ENCODE peak calls at places on chromosomes 3 and 15, in five cellular contexts. One of them, this sample, is unnamed.

GRCh38 chr3:104596551-104596950 is 770.2 kb upstream of the ALCAM start:
- DNase-seq in BE2C: peak; percentile 21
- DNase-seq in sigmoid colon: no peak
- DNase-seq in testis: no peak
- DNase-seq in progenitor cell of endocrine pancreas: no peak
- DNase-seq in this sample: no peak

GRCh38 chr3:7309707-7310106 is 448.8 kb downstream of the GRM7 start:
- DNase-seq in BE2C: no peak
- DNase-seq in sigmoid colon: peak; percentile 74
- DNase-seq in testis: peak; percentile 51
- DNase-seq in progenitor cell of endocrine pancreas: no peak
- DNase-seq in this sample: no peak

GRCh38 chr3:71724584-71725278 is 471 bp downstream of the EIF4E3 start:
- DNase-seq in BE2C: peak; percentile 53
- DNase-seq in sigmoid colon: peak; percentile 73
- DNase-seq in testis: peak; percentile 37
- DNase-seq in progenitor cell of endocrine pancreas: peak; percentile 41
- DNase-seq in this sample: no peak

GRCh38 chr3:112035241-112035640 is 705 bp downstream of the TMPRSS7 start:
- DNase-seq in BE2C: no peak
- DNase-seq in sigmoid colon: no peak
- DNase-seq in testis: no peak
- DNase-seq in progenitor cell of endocrine pancreas: no peak
- DNase-seq in this sample: no peak

GRCh38 chr3:105862217-105862616 is 6.6 kb downstream of the CBLB start:
- DNase-seq in BE2C: no peak
- DNase-seq in sigmoid colon: no peak
- DNase-seq in testis: no peak
- DNase-seq in progenitor cell of endocrine pancreas: no peak
- DNase-seq in this sample: no peak

GRCh38 chr15:69558138-69558409 is 105.5 kb downstream of the RPLP1 start:
- DNase-seq in BE2C: no peak
- DNase-seq in sigmoid colon: no peak
- DNase-seq in testis: no peak
- DNase-seq in progenitor cell of endocrine pancreas: no peak
- DNase-seq in this sample: no peak

GRCh38 chr15:64249406-64249805 is 86.6 kb upstream of the PPIB start:
- DNase-seq in BE2C: no peak
- DNase-seq in sigmoid colon: no peak
- DNase-seq in testis: no peak
- DNase-seq in progenitor cell of endocrine pancreas: no peak
- DNase-seq in this sample: no peak

GRCh38 chr3:139297588-139298311 is 46.1 kb upstream of the MRPS22 start:
- DNase-seq in BE2C: no peak
- DNase-seq in sigmoid colon: no peak
- DNase-seq in testis: no peak
- DNase-seq in progenitor cell of endocrine pancreas: no peak
- DNase-seq in this sample: peak; percentile 10

GRCh38 chr15:101810451-101810850 is 1.6 kb upstream of the OR4F15 start:
- DNase-seq in BE2C: no peak
- DNase-seq in sigmoid colon: no peak
- DNase-seq in testis: no peak
- DNase-seq in progenitor cell of endocrine pancreas: no peak
- DNase-seq in this sample: no peak

GRCh38 chr15:49370782-49371181 is 52.3 kb upstream of the FGF7 start:
- DNase-seq in BE2C: no peak
- DNase-seq in sigmoid colon: no peak
- DNase-seq in testis: no peak
- DNase-seq in progenitor cell of endocrine pancreas: no peak
- DNase-seq in this sample: no peak

GRCh38 chr3:13022348-13023250 is 50.6 kb downstream of the IQSEC1 start:
- DNase-seq in BE2C: peak; percentile 93
- DNase-seq in sigmoid colon: peak; percentile 89
- DNase-seq in testis: peak; percentile 53
- DNase-seq in progenitor cell of endocrine pancreas: no peak
- DNase-seq in this sample: peak; percentile 93

GRCh38 chr3:12896206-12896697 is 54.9 kb upstream of the RPL32 start:
- DNase-seq in BE2C: no peak
- DNase-seq in sigmoid colon: no peak
- DNase-seq in testis: no peak
- DNase-seq in progenitor cell of endocrine pancreas: no peak
- DNase-seq in this sample: peak; percentile 43

GRCh38 chr3:39398700-39399099 is 7.8 kb upstream of the RPSA start:
- DNase-seq in BE2C: no peak
- DNase-seq in sigmoid colon: peak; percentile 17
- DNase-seq in testis: no peak
- DNase-seq in progenitor cell of endocrine pancreas: no peak
- DNase-seq in this sample: no peak

GRCh38 chr15:64138542-64138941 is 13.0 kb upstream of the SNX22 start:
- DNase-seq in BE2C: no peak
- DNase-seq in sigmoid colon: peak; percentile 57
- DNase-seq in testis: peak; percentile 5
- DNase-seq in progenitor cell of endocrine pancreas: no peak
- DNase-seq in this sample: no peak

GRCh38 chr3:185764168-185764988 is 60.5 kb downstream of the IGF2BP2 start:
- DNase-seq in BE2C: no peak
- DNase-seq in sigmoid colon: no peak
- DNase-seq in testis: no peak
- DNase-seq in progenitor cell of endocrine pancreas: no peak
- DNase-seq in this sample: no peak

GRCh38 chr3:128313181-128313725 is 153.4 kb downstream of the DNAJB8 start:
- DNase-seq in BE2C: no peak
- DNase-seq in sigmoid colon: no peak
- DNase-seq in testis: no peak
- DNase-seq in progenitor cell of endocrine pancreas: no peak
- DNase-seq in this sample: no peak

GRCh38 chr15:38005949-38006800 is 71.7 kb downstream of the TMCO5A start:
- DNase-seq in BE2C: no peak
- DNase-seq in sigmoid colon: no peak
- DNase-seq in testis: peak; percentile 37
- DNase-seq in progenitor cell of endocrine pancreas: no peak
- DNase-seq in this sample: no peak

GRCh38 chr3:16350953-16351318 is 85.9 kb downstream of the OXNAD1 start:
- DNase-seq in BE2C: no peak
- DNase-seq in sigmoid colon: no peak
- DNase-seq in testis: no peak
- DNase-seq in progenitor cell of endocrine pancreas: no peak
- DNase-seq in this sample: no peak

GRCh38 chr15:63332367-63333078 is 49.1 kb downstream of the CA12 start:
- DNase-seq in BE2C: peak; percentile 48
- DNase-seq in sigmoid colon: no peak
- DNase-seq in testis: no peak
- DNase-seq in progenitor cell of endocrine pancreas: no peak
- DNase-seq in this sample: no peak

GRCh38 chr3:113783463-113783862 is 36.6 kb downstream of the ATP6V1A start:
- DNase-seq in BE2C: no peak
- DNase-seq in sigmoid colon: no peak
- DNase-seq in testis: no peak
- DNase-seq in progenitor cell of endocrine pancreas: no peak
- DNase-seq in this sample: no peak

GRCh38 chr3:88009066-88009465 is 49.7 kb downstream of the CGGBP1 start:
- DNase-seq in BE2C: no peak
- DNase-seq in sigmoid colon: no peak
- DNase-seq in testis: no peak
- DNase-seq in progenitor cell of endocrine pancreas: no peak
- DNase-seq in this sample: no peak

GRCh38 chr3:52084954-52085730 is 28.8 kb upstream of the DUSP7 start:
- DNase-seq in BE2C: no peak
- DNase-seq in sigmoid colon: no peak
- DNase-seq in testis: no peak
- DNase-seq in progenitor cell of endocrine pancreas: no peak
- DNase-seq in this sample: peak; percentile 82

GRCh38 chr3:32177702-32178198 is 60.7 kb upstream of the CMTM8 start:
- DNase-seq in BE2C: peak; percentile 62
- DNase-seq in sigmoid colon: no peak
- DNase-seq in testis: peak; percentile 85
- DNase-seq in progenitor cell of endocrine pancreas: peak; percentile 47
- DNase-seq in this sample: no peak

GRCh38 chr15:87167706-87168105 is 1088.0 kb downstream of the AGBL1 start:
- DNase-seq in BE2C: no peak
- DNase-seq in sigmoid colon: no peak
- DNase-seq in testis: no peak
- DNase-seq in progenitor cell of endocrine pancreas: no peak
- DNase-seq in this sample: no peak

GRCh38 chr3:175386630-175387029 is 527.5 kb downstream of the NAALADL2 start:
- DNase-seq in BE2C: peak; percentile 14
- DNase-seq in sigmoid colon: no peak
- DNase-seq in testis: peak; percentile 42
- DNase-seq in progenitor cell of endocrine pancreas: no peak
- DNase-seq in this sample: no peak

GRCh38 chr15:29437888-29438713 is 168.5 kb upstream of the NSMCE3 start:
- DNase-seq in BE2C: no peak
- DNase-seq in sigmoid colon: no peak
- DNase-seq in testis: no peak
- DNase-seq in progenitor cell of endocrine pancreas: no peak
- DNase-seq in this sample: no peak

GRCh38 chr3:138901579-138901978 is 45.4 kb downstream of the FOXL2 start:
- DNase-seq in BE2C: no peak
- DNase-seq in sigmoid colon: no peak
- DNase-seq in testis: no peak
- DNase-seq in progenitor cell of endocrine pancreas: no peak
- DNase-seq in this sample: no peak

GRCh38 chr3:46412786-46413298 is 5.8 kb downstream of the CCRL2 start:
- DNase-seq in BE2C: no peak
- DNase-seq in sigmoid colon: no peak
- DNase-seq in testis: no peak
- DNase-seq in progenitor cell of endocrine pancreas: no peak
- DNase-seq in this sample: no peak

GRCh38 chr3:32886296-32886695 is 65.1 kb upstream of the CCR4 start:
- DNase-seq in BE2C: no peak
- DNase-seq in sigmoid colon: no peak
- DNase-seq in testis: no peak
- DNase-seq in progenitor cell of endocrine pancreas: no peak
- DNase-seq in this sample: no peak

GRCh38 chr3:127002195-127003174 is 19.6 kb downstream of the PLXNA1 start:
- DNase-seq in BE2C: peak; percentile 81
- DNase-seq in sigmoid colon: peak; percentile 93
- DNase-seq in testis: peak; percentile 91
- DNase-seq in progenitor cell of endocrine pancreas: peak; percentile 47
- DNase-seq in this sample: no peak
- TF ChIP-seq CTCF in BE2C: peak; percentile 47
- TF ChIP-seq CTCF in sigmoid colon: peak; percentile 45
- TF ChIP-seq CTCF in testis: peak; percentile 13
- TF ChIP-seq CTCF in progenitor cell of endocrine pancreas: peak; percentile 53
- TF ChIP-seq CTCF in this sample: peak; percentile 88

DNA sequence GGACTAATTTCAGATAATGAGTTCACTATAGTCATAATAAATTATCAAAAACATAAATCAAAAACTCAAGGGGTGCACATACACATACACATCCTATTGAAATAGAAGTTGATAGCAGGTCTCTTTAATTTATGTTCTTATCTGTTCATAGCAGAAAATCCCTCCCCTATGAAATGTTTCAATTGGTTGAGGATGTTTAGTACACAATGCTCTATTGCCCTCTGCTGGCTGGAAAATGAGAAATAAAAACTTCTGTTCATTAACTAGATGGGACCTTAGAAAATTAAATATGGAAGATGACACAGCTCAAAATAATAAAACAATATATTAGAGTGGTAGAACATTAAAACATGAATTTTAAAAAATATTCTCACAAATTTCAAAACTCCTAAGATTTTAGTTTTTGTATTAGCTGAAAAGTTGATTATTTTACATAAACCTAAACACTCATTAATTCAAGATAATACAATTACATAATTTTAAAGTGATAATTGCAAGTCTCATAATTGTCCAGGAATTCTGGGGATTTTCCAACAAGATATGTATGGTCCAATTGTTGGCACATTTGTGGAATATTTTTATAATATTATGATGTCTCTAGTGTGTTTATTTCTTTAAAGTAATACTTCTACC is 735.0 kb downstream of the ROBO1 start:
- DNase-seq in BE2C: peak; percentile 33
- DNase-seq in sigmoid colon: no peak
- DNase-seq in testis: no peak
- DNase-seq in progenitor cell of endocrine pancreas: no peak
- DNase-seq in this sample: no peak
- TF ChIP-seq CTCF in BE2C: peak; percentile 66
- TF ChIP-seq CTCF in sigmoid colon: peak; percentile 65
- TF ChIP-seq CTCF in testis: peak; percentile 48
- TF ChIP-seq CTCF in progenitor cell of endocrine pancreas: peak; percentile 84
- TF ChIP-seq CTCF in this sample: peak; percentile 97

GRCh38 chr3:67090472-67090871 is 92.4 kb downstream of the KBTBD8 start:
- DNase-seq in BE2C: no peak
- DNase-seq in sigmoid colon: no peak
- DNase-seq in testis: no peak
- DNase-seq in progenitor cell of endocrine pancreas: no peak
- DNase-seq in this sample: no peak

GRCh38 chr3:67094769-67095168 is 96.7 kb downstream of the KBTBD8 start:
- DNase-seq in BE2C: peak; percentile 49
- DNase-seq in sigmoid colon: peak; percentile 63
- DNase-seq in testis: no peak
- DNase-seq in progenitor cell of endocrine pancreas: no peak
- DNase-seq in this sample: no peak

GRCh38 chr3:67093315-67093714 is 95.2 kb downstream of the KBTBD8 start:
- DNase-seq in BE2C: no peak
- DNase-seq in sigmoid colon: no peak
- DNase-seq in testis: no peak
- DNase-seq in progenitor cell of endocrine pancreas: no peak
- DNase-seq in this sample: no peak

GRCh38 chr3:67094167-67094566 is 96.1 kb downstream of the KBTBD8 start:
- DNase-seq in BE2C: no peak
- DNase-seq in sigmoid colon: peak; percentile 51
- DNase-seq in testis: no peak
- DNase-seq in progenitor cell of endocrine pancreas: no peak
- DNase-seq in this sample: no peak
- TF ChIP-seq CTCF in BE2C: no peak
- TF ChIP-seq CTCF in sigmoid colon: peak; percentile 15
- TF ChIP-seq CTCF in testis: no peak
- TF ChIP-seq CTCF in progenitor cell of endocrine pancreas: no peak
- TF ChIP-seq CTCF in this sample: no peak

GRCh38 chr15:75203017-75203907 is 1.6 kb downstream of the C15orf39 start:
- DNase-seq in BE2C: no peak
- DNase-seq in sigmoid colon: no peak
- DNase-seq in testis: no peak
- DNase-seq in progenitor cell of endocrine pancreas: no peak
- DNase-seq in this sample: no peak

GRCh38 chr15:75204340-75205063 is 2.8 kb downstream of the C15orf39 start:
- DNase-seq in BE2C: peak; percentile 95
- DNase-seq in sigmoid colon: peak; percentile 96
- DNase-seq in testis: peak; percentile 95
- DNase-seq in progenitor cell of endocrine pancreas: peak; percentile 82
- DNase-seq in this sample: no peak

GRCh38 chr15:75206006-75206405 is 4.3 kb downstream of the C15orf39 start:
- DNase-seq in BE2C: no peak
- DNase-seq in sigmoid colon: no peak
- DNase-seq in testis: no peak
- DNase-seq in progenitor cell of endocrine pancreas: no peak
- DNase-seq in this sample: no peak

GRCh38 chr15:75203908-75204263 is 2.2 kb downstream of the C15orf39 start:
- DNase-seq in BE2C: no peak
- DNase-seq in sigmoid colon: no peak
- DNase-seq in testis: no peak
- DNase-seq in progenitor cell of endocrine pancreas: no peak
- DNase-seq in this sample: no peak

DNA sequence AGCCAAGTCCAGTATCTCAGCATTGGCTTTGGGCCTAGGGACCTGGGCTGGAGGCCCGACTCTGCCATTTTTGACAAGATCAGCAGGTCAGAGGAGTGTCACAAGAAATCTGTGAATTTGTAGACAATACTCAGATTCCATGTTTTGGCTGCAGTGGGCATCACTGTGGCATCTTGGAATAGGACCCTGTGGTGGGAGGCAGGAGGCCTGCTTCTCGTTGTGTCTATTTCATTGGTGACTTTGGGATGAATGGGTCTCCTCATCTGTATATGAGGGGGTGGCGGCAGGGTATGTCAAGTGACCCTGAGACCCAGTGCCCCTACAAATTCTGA is 3.3 kb downstream of the C15orf39 start:
- DNase-seq in BE2C: no peak
- DNase-seq in sigmoid colon: no peak
- DNase-seq in testis: no peak
- DNase-seq in progenitor cell of endocrine pancreas: no peak
- DNase-seq in this sample: no peak
- TF ChIP-seq CTCF in BE2C: no peak
- TF ChIP-seq CTCF in sigmoid colon: no peak
- TF ChIP-seq CTCF in testis: no peak
- TF ChIP-seq CTCF in progenitor cell of endocrine pancreas: no peak
- TF ChIP-seq CTCF in this sample: peak; percentile 52